ENCODE peak calls at places on chromosomes 13 and 19, in eight cellular contexts. L is upper lobe of right lung; W is uterus; K is tibial nerve; X is OCI-LY7; F is colonic mucosa; Y is mesenchymal stem cell; M is effector memory CD4-positive, alpha-beta T cell. O is an unnamed sample. For H3K36me3 and H3K4me1, the result is how much of the 10 kb centered on the place peaks cover.

GRCh38 chr13:19305434-19305833 is 123.8 kb upstream of the TUBA3C start:
- DNase-seq in Y (no peak), W (no peak), L (no peak), M (no peak), F (no peak), K (no peak), X (no peak), O (no peak)

GRCh38 chr13:40146586-40147240 is 491.3 kb downstream of the COG6 start:
- DNase-seq in Y (no peak), F (no peak), K (no peak), L (no peak), X (peak), M (peak), W (no peak), O (no peak)

GRCh38 chr13:73849292-73849691 is 284.9 kb downstream of the KLF12 start:
- DNase-seq in Y (peak), K (no peak), L (no peak), F (no peak), X (peak), W (no peak), M (no peak), O (no peak)

GRCh38 chr19:9848761-9849160 is 13.6 kb downstream of the PIN1 start:
- DNase-seq in M (no peak), F (no peak), Y (no peak), X (no peak), W (no peak), L (no peak), K (no peak), O (no peak)

GRCh38 chr13:27374650-27375049 is 49.8 kb upstream of the GTF3A start:
- DNase-seq in K (peak), Y (peak), L (no peak), W (peak), X (peak), M (peak), F (peak), O (peak)

GRCh38 chr13:26985285-26985878 is 186.2 kb downstream of the USP12 start:
- DNase-seq in K (peak), X (peak), W (peak), M (peak), F (peak), L (no peak), Y (peak), O (peak)

GRCh38 chr13:40192516-40193257 is 473.8 kb downstream of the FOXO1 start:
- DNase-seq in L (no peak), K (no peak), X (no peak), M (no peak), F (no peak), W (peak), Y (no peak), O (no peak)

GRCh38 chr13:30755678-30756077 is 20.3 kb downstream of the ALOX5AP start:
- DNase-seq in F (no peak), X (no peak), W (no peak), K (no peak), M (no peak), Y (no peak), L (no peak), O (no peak)

GRCh38 chr19:21585491-21585890 is 80.1 kb downstream of the ZNF429 start:
- DNase-seq in L (no peak), F (no peak), Y (no peak), M (no peak), K (no peak), X (no peak), W (no peak), O (no peak)

GRCh38 chr13:39132286-39132685 is 94.0 kb downstream of the NHLRC3 start:
- DNase-seq in X (no peak), K (no peak), F (no peak), L (no peak), W (no peak), Y (no peak), M (no peak), O (no peak)

DNA sequence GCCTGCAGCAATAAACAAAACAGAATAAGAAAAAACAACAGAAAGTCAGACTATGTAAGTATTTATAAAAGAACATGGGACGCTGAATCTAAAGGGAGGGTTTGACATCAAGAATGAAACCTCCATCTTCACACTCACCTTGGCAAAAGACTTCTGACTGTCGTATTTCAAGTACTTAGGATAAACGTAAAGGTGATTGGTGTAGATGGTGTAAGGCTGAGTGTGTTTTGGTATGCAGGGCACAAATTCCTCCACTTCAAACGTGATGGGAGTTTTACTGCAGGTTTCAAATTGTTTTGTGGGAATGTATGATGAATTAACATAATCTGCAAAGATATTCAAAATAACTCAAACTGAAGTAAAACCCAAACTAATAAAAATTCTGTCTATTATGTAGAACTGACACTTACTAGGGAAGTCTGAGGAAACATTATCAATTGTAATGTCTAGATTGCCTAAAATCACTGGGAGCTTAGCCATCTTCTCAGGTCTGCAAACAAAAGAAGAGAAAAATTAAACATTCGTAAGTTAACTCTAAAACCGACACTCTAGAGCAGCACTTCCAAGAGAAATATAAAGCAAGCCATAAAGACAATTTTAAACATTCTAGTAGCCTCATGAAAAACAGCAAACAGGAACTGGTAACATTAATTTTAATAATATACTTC is 89.5 kb downstream of the DOCK9 start:
- DNase-seq in L (no peak), K (no peak), W (no peak), X (no peak), Y (no peak), F (no peak), M (no peak), O (no peak)
- H3K36me3 ChIP-seq in L (half or more), K (under half), W (under half), X (under half), Y (under half), F (under half), M (half or more), O (under half)

GRCh38 chr19:54882758-54883157 is 8.7 kb downstream of the FCAR start:
- DNase-seq in W (no peak), F (no peak), K (no peak), Y (no peak), X (peak), M (no peak), L (no peak), O (no peak)

GRCh38 chr19:54883228-54883627 is 9.2 kb downstream of the FCAR start:
- DNase-seq in L (no peak), K (no peak), F (no peak), M (no peak), Y (no peak), X (no peak), W (no peak), O (no peak)

DNA sequence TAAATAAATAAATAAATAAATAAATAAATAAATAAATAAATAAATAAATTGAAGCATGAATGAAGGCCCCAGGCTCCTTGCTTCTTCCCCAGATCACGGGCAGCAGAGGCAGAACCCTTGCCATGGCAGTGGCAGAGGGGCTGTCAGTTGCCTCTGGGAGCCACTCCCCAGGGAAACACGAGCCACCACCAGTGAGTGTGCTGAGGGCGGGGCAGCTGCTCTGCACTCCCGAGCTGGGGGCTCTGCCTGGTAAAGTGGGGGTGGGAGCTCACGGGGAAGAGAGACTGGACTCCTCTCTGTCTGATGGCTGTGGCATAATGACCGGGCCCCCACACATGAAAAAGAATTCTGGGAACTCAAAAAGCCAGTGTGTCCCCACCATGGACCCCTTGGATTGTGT is 7.8 kb downstream of the FCAR start:
- DNase-seq in K (no peak), M (no peak), Y (no peak), W (no peak), X (no peak), F (no peak), L (no peak), O (no peak)
- H3K4me1 ChIP-seq in K (under half), M (under half), Y (under half), W (under half), X (under half), F (under half), L (under half), O (under half)

GRCh38 chr19:45828523-45828922 is 13.4 kb upstream of the RSPH6A start:
- DNase-seq in L (no peak), W (no peak), M (no peak), F (no peak), X (no peak), Y (no peak), K (no peak), O (no peak)
- H3K36me3 ChIP-seq in L (half or more), W (under half), M (half or more), F (under half), X (half or more), Y (half or more), K (under half), O (under half)

GRCh38 chr19:46298477-46299003 is 1.7 kb downstream of the HIF3A start:
- DNase-seq in L (no peak), X (no peak), M (no peak), W (no peak), K (no peak), F (no peak), Y (peak), O (no peak)
- H3K4me1 ChIP-seq in L (half or more), X (under half), M (under half), W (under half), K (half or more), F (under half), Y (under half), O (under half)

GRCh38 chr19:39830406-39830805 is 3.6 kb downstream of the DYRK1B start:
- DNase-seq in X (no peak), F (no peak), W (no peak), L (no peak), M (no peak), K (no peak), Y (no peak), O (no peak)
- H3K36me3 ChIP-seq in X (half or more), F (under half), W (under half), L (half or more), M (half or more), K (under half), Y (half or more), O (under half)